ENCODE peak calls at places on chromosomes 2 and 18, in six cellular contexts. S, D, B, H, G and L are unnamed samples.

GRCh38 chr2:233210843-233211600 is 40.5 kb upstream of the ATG16L1 start:
- DNase-seq in D (no peak), G (peak; percentile 92), S (peak; percentile 18), H (peak; percentile 77), B (no peak), L (no peak)

GRCh38 chr18:22346968-22347611 is 70.6 kb downstream of the CTAGE1 start:
- DNase-seq in G (peak; percentile 18), S (no peak), B (peak; percentile 77), H (peak; percentile 79), D (no peak), L (peak; percentile 58)

GRCh38 chr2:79235135-79235534 is 75.6 kb upstream of the REG3A start:
- DNase-seq in D (no peak), S (no peak), B (peak; percentile 10), H (no peak), G (peak; percentile 0), L (no peak)

GRCh38 chr2:27959496-27959895 is 69.0 kb downstream of the BABAM2 start:
- DNase-seq in G (peak; percentile 56), S (no peak), H (peak; percentile 74), D (no peak), B (no peak), L (peak; percentile 13)

GRCh38 chr2:8059255-8059654 is 622.6 kb upstream of the ID2 start:
- DNase-seq in S (no peak), D (peak; percentile 33), G (no peak), B (no peak), H (no peak), L (no peak)

GRCh38 chr2:126614529-126615279 is 41.3 kb upstream of the GYPC start:
- DNase-seq in S (no peak), D (no peak), G (peak; percentile 23), H (no peak), B (no peak), L (no peak)

GRCh38 chr2:70088508-70089219 is 1.4 kb downstream of the PCBP1 start:
- DNase-seq in B (no peak), G (no peak), D (no peak), H (no peak), S (no peak), L (no peak)

GRCh38 chr2:47108638-47109372 is 46.3 kb downstream of the STPG4 start:
- DNase-seq in S (no peak), G (no peak), D (no peak), H (no peak), B (no peak), L (no peak)

GRCh38 chr2:229622495-229623355 is 91.6 kb downstream of the DNER start:
- DNase-seq in S (no peak), D (no peak), H (no peak), B (no peak), G (peak; percentile 41), L (no peak)

GRCh38 chr2:177193240-177193639 is 19.4 kb upstream of the HNRNPA3 start:
- DNase-seq in S (no peak), H (no peak), G (no peak), B (no peak), D (no peak), L (no peak)

GRCh38 chr2:179129574-179130238 is 79.8 kb upstream of the CCDC141 start:
- DNase-seq in G (peak; percentile 38), H (no peak), B (peak; percentile 5), S (no peak), D (no peak), L (no peak)

GRCh38 chr2:26169226-26169625 is 3.7 kb upstream of the GAREM2 start:
- DNase-seq in D (no peak), S (no peak), B (no peak), G (no peak), H (no peak), L (peak; percentile 9)

GRCh38 chr18:23136326-23137092 is 1.2 kb downstream of the CABLES1 start:
- DNase-seq in D (no peak), B (peak; percentile 41), G (peak; percentile 39), S (no peak), H (peak; percentile 48), L (peak; percentile 76)

GRCh38 chr2:28055325-28055970 is 164.9 kb downstream of the BABAM2 start:
- DNase-seq in S (no peak), B (no peak), H (no peak), D (no peak), G (peak; percentile 41), L (no peak)

GRCh38 chr2:147182260-147182659 is 662.6 kb upstream of the ACVR2A start:
- DNase-seq in B (no peak), H (no peak), G (no peak), S (no peak), D (no peak), L (no peak)

GRCh38 chr2:195317533-195317932 is 339.5 kb upstream of the SLC39A10 start:
- DNase-seq in S (no peak), G (no peak), B (no peak), D (no peak), H (no peak), L (no peak)

GRCh38 chr2:127874378-127875271 is 11.1 kb downstream of the AMMECR1L start:
- DNase-seq in G (no peak), S (no peak), B (peak; percentile 68), H (no peak), D (no peak), L (peak; percentile 2)